ENCODE peak calls at places on chromosomes 5 and 9, in nine cellular contexts. One of them, this sample, is unnamed.

GRCh38 chr9:127838375-127839078 is 15.9 kb downstream of the ENG start:
- DNase-seq in AML-193: no peak
- DNase-seq in stimulated activated CD4-positive, alpha-beta T cell treated with anti-CD3 and anti-CD28 coated beads, Interleukin-4, amount 100 ng/mL, for 48 hours: no peak
- DNase-seq in Calu3: peak
- DNase-seq in HuH-7.5: no peak
- DNase-seq in GM12878: no peak
- DNase-seq in CD4-positive, alpha-beta T cell: no peak
- DNase-seq in activated T-helper 1 cell treated with anti-CD3 and anti-CD28 coated beads, Interleukin-2, amount 50 U/mL, for 16 hours: no peak
- DNase-seq in GM23338: no peak
- DNase-seq in this sample: peak

GRCh38 chr9:80410106-80410505 is 838.3 kb downstream of the TLE4 start:
- DNase-seq in AML-193: no peak
- DNase-seq in stimulated activated CD4-positive, alpha-beta T cell treated with anti-CD3 and anti-CD28 coated beads, Interleukin-4, amount 100 ng/mL, for 48 hours: no peak
- DNase-seq in Calu3: no peak
- DNase-seq in HuH-7.5: no peak
- DNase-seq in GM12878: no peak
- DNase-seq in CD4-positive, alpha-beta T cell: no peak
- DNase-seq in activated T-helper 1 cell treated with anti-CD3 and anti-CD28 coated beads, Interleukin-2, amount 50 U/mL, for 16 hours: no peak
- DNase-seq in GM23338: peak
- DNase-seq in this sample: peak

GRCh38 chr5:2172471-2172870 is 289.7 kb upstream of the IRX4 start:
- DNase-seq in AML-193: no peak
- DNase-seq in stimulated activated CD4-positive, alpha-beta T cell treated with anti-CD3 and anti-CD28 coated beads, Interleukin-4, amount 100 ng/mL, for 48 hours: no peak
- DNase-seq in Calu3: no peak
- DNase-seq in HuH-7.5: no peak
- DNase-seq in GM12878: no peak
- DNase-seq in CD4-positive, alpha-beta T cell: no peak
- DNase-seq in activated T-helper 1 cell treated with anti-CD3 and anti-CD28 coated beads, Interleukin-2, amount 50 U/mL, for 16 hours: no peak
- DNase-seq in GM23338: no peak
- DNase-seq in this sample: no peak

GRCh38 chr5:160398806-160399205 is 1.0 kb downstream of the FAM200C start:
- DNase-seq in AML-193: no peak
- DNase-seq in stimulated activated CD4-positive, alpha-beta T cell treated with anti-CD3 and anti-CD28 coated beads, Interleukin-4, amount 100 ng/mL, for 48 hours: no peak
- DNase-seq in Calu3: no peak
- DNase-seq in HuH-7.5: no peak
- DNase-seq in GM12878: no peak
- DNase-seq in CD4-positive, alpha-beta T cell: no peak
- DNase-seq in activated T-helper 1 cell treated with anti-CD3 and anti-CD28 coated beads, Interleukin-2, amount 50 U/mL, for 16 hours: no peak
- DNase-seq in GM23338: no peak
- DNase-seq in this sample: peak

GRCh38 chr9:97415146-97415545 is 3.2 kb downstream of the TDRD7 start:
- DNase-seq in AML-193: peak
- DNase-seq in stimulated activated CD4-positive, alpha-beta T cell treated with anti-CD3 and anti-CD28 coated beads, Interleukin-4, amount 100 ng/mL, for 48 hours: no peak
- DNase-seq in Calu3: no peak
- DNase-seq in HuH-7.5: no peak
- DNase-seq in GM12878: no peak
- DNase-seq in CD4-positive, alpha-beta T cell: no peak
- DNase-seq in activated T-helper 1 cell treated with anti-CD3 and anti-CD28 coated beads, Interleukin-2, amount 50 U/mL, for 16 hours: no peak
- DNase-seq in GM23338: no peak
- DNase-seq in this sample: no peak

GRCh38 chr5:97496037-97496436 is 313.0 kb upstream of the RIOK2 start:
- DNase-seq in AML-193: no peak
- DNase-seq in stimulated activated CD4-positive, alpha-beta T cell treated with anti-CD3 and anti-CD28 coated beads, Interleukin-4, amount 100 ng/mL, for 48 hours: no peak
- DNase-seq in Calu3: no peak
- DNase-seq in HuH-7.5: no peak
- DNase-seq in GM12878: no peak
- DNase-seq in CD4-positive, alpha-beta T cell: no peak
- DNase-seq in activated T-helper 1 cell treated with anti-CD3 and anti-CD28 coated beads, Interleukin-2, amount 50 U/mL, for 16 hours: no peak
- DNase-seq in GM23338: no peak
- DNase-seq in this sample: no peak

GRCh38 chr5:102654559-102655354 is 100.3 kb upstream of the PAM start:
- DNase-seq in AML-193: no peak
- DNase-seq in stimulated activated CD4-positive, alpha-beta T cell treated with anti-CD3 and anti-CD28 coated beads, Interleukin-4, amount 100 ng/mL, for 48 hours: no peak
- DNase-seq in Calu3: no peak
- DNase-seq in HuH-7.5: no peak
- DNase-seq in GM12878: no peak
- DNase-seq in CD4-positive, alpha-beta T cell: no peak
- DNase-seq in activated T-helper 1 cell treated with anti-CD3 and anti-CD28 coated beads, Interleukin-2, amount 50 U/mL, for 16 hours: no peak
- DNase-seq in GM23338: no peak
- DNase-seq in this sample: no peak

GRCh38 chr9:134661299-134661698 is 19.7 kb downstream of the COL5A1 start:
- DNase-seq in AML-193: no peak
- DNase-seq in stimulated activated CD4-positive, alpha-beta T cell treated with anti-CD3 and anti-CD28 coated beads, Interleukin-4, amount 100 ng/mL, for 48 hours: no peak
- DNase-seq in Calu3: no peak
- DNase-seq in HuH-7.5: no peak
- DNase-seq in GM12878: no peak
- DNase-seq in CD4-positive, alpha-beta T cell: no peak
- DNase-seq in activated T-helper 1 cell treated with anti-CD3 and anti-CD28 coated beads, Interleukin-2, amount 50 U/mL, for 16 hours: no peak
- DNase-seq in GM23338: no peak
- DNase-seq in this sample: no peak

GRCh38 chr9:4541281-4541680 is 51.0 kb downstream of the SLC1A1 start:
- DNase-seq in AML-193: no peak
- DNase-seq in stimulated activated CD4-positive, alpha-beta T cell treated with anti-CD3 and anti-CD28 coated beads, Interleukin-4, amount 100 ng/mL, for 48 hours: no peak
- DNase-seq in Calu3: no peak
- DNase-seq in HuH-7.5: no peak
- DNase-seq in GM12878: no peak
- DNase-seq in CD4-positive, alpha-beta T cell: no peak
- DNase-seq in activated T-helper 1 cell treated with anti-CD3 and anti-CD28 coated beads, Interleukin-2, amount 50 U/mL, for 16 hours: no peak
- DNase-seq in GM23338: no peak
- DNase-seq in this sample: no peak

GRCh38 chr5:37847978-37848425 is 8.2 kb upstream of the GDNF start:
- DNase-seq in AML-193: no peak
- DNase-seq in stimulated activated CD4-positive, alpha-beta T cell treated with anti-CD3 and anti-CD28 coated beads, Interleukin-4, amount 100 ng/mL, for 48 hours: no peak
- DNase-seq in Calu3: no peak
- DNase-seq in HuH-7.5: no peak
- DNase-seq in GM12878: peak
- DNase-seq in CD4-positive, alpha-beta T cell: no peak
- DNase-seq in activated T-helper 1 cell treated with anti-CD3 and anti-CD28 coated beads, Interleukin-2, amount 50 U/mL, for 16 hours: no peak
- DNase-seq in GM23338: no peak
- DNase-seq in this sample: no peak

GRCh38 chr5:179166886-179167841 is 107.0 kb downstream of the ZNF354C start:
- DNase-seq in AML-193: no peak
- DNase-seq in stimulated activated CD4-positive, alpha-beta T cell treated with anti-CD3 and anti-CD28 coated beads, Interleukin-4, amount 100 ng/mL, for 48 hours: peak
- DNase-seq in Calu3: peak
- DNase-seq in HuH-7.5: peak
- DNase-seq in GM12878: no peak
- DNase-seq in CD4-positive, alpha-beta T cell: peak
- DNase-seq in activated T-helper 1 cell treated with anti-CD3 and anti-CD28 coated beads, Interleukin-2, amount 50 U/mL, for 16 hours: peak
- DNase-seq in GM23338: peak
- DNase-seq in this sample: peak

GRCh38 chr9:8652282-8652681 is 852.7 kb upstream of the DMAC1 start:
- DNase-seq in AML-193: no peak
- DNase-seq in stimulated activated CD4-positive, alpha-beta T cell treated with anti-CD3 and anti-CD28 coated beads, Interleukin-4, amount 100 ng/mL, for 48 hours: no peak
- DNase-seq in Calu3: no peak
- DNase-seq in HuH-7.5: no peak
- DNase-seq in GM12878: no peak
- DNase-seq in CD4-positive, alpha-beta T cell: no peak
- DNase-seq in activated T-helper 1 cell treated with anti-CD3 and anti-CD28 coated beads, Interleukin-2, amount 50 U/mL, for 16 hours: no peak
- DNase-seq in GM23338: no peak
- DNase-seq in this sample: no peak

GRCh38 chr5:6556802-6557102 is 76.1 kb downstream of the NSUN2 start:
- DNase-seq in AML-193: no peak
- DNase-seq in stimulated activated CD4-positive, alpha-beta T cell treated with anti-CD3 and anti-CD28 coated beads, Interleukin-4, amount 100 ng/mL, for 48 hours: no peak
- DNase-seq in Calu3: no peak
- DNase-seq in HuH-7.5: no peak
- DNase-seq in GM12878: no peak
- DNase-seq in CD4-positive, alpha-beta T cell: no peak
- DNase-seq in activated T-helper 1 cell treated with anti-CD3 and anti-CD28 coated beads, Interleukin-2, amount 50 U/mL, for 16 hours: no peak
- DNase-seq in GM23338: no peak
- DNase-seq in this sample: no peak

GRCh38 chr5:37136694-37137093 is 112.5 kb downstream of the CPLANE1 start:
- DNase-seq in AML-193: no peak
- DNase-seq in stimulated activated CD4-positive, alpha-beta T cell treated with anti-CD3 and anti-CD28 coated beads, Interleukin-4, amount 100 ng/mL, for 48 hours: no peak
- DNase-seq in Calu3: no peak
- DNase-seq in HuH-7.5: no peak
- DNase-seq in GM12878: no peak
- DNase-seq in CD4-positive, alpha-beta T cell: no peak
- DNase-seq in activated T-helper 1 cell treated with anti-CD3 and anti-CD28 coated beads, Interleukin-2, amount 50 U/mL, for 16 hours: no peak
- DNase-seq in GM23338: no peak
- DNase-seq in this sample: no peak

GRCh38 chr9:94672811-94673487 is 33.6 kb upstream of the FBP1 start:
- DNase-seq in AML-193: no peak
- DNase-seq in stimulated activated CD4-positive, alpha-beta T cell treated with anti-CD3 and anti-CD28 coated beads, Interleukin-4, amount 100 ng/mL, for 48 hours: no peak
- DNase-seq in Calu3: no peak
- DNase-seq in HuH-7.5: no peak
- DNase-seq in GM12878: no peak
- DNase-seq in CD4-positive, alpha-beta T cell: no peak
- DNase-seq in activated T-helper 1 cell treated with anti-CD3 and anti-CD28 coated beads, Interleukin-2, amount 50 U/mL, for 16 hours: no peak
- DNase-seq in GM23338: no peak
- DNase-seq in this sample: peak

GRCh38 chr5:133708451-133708850 is 96.1 kb upstream of the FSTL4 start:
- DNase-seq in AML-193: no peak
- DNase-seq in stimulated activated CD4-positive, alpha-beta T cell treated with anti-CD3 and anti-CD28 coated beads, Interleukin-4, amount 100 ng/mL, for 48 hours: no peak
- DNase-seq in Calu3: no peak
- DNase-seq in HuH-7.5: no peak
- DNase-seq in GM12878: no peak
- DNase-seq in CD4-positive, alpha-beta T cell: no peak
- DNase-seq in activated T-helper 1 cell treated with anti-CD3 and anti-CD28 coated beads, Interleukin-2, amount 50 U/mL, for 16 hours: no peak
- DNase-seq in GM23338: no peak
- DNase-seq in this sample: no peak

GRCh38 chr9:14793389-14793788 is 70.9 kb upstream of the CER1 start:
- DNase-seq in AML-193: no peak
- DNase-seq in stimulated activated CD4-positive, alpha-beta T cell treated with anti-CD3 and anti-CD28 coated beads, Interleukin-4, amount 100 ng/mL, for 48 hours: no peak
- DNase-seq in Calu3: no peak
- DNase-seq in HuH-7.5: no peak
- DNase-seq in GM12878: no peak
- DNase-seq in CD4-positive, alpha-beta T cell: no peak
- DNase-seq in activated T-helper 1 cell treated with anti-CD3 and anti-CD28 coated beads, Interleukin-2, amount 50 U/mL, for 16 hours: no peak
- DNase-seq in GM23338: no peak
- DNase-seq in this sample: no peak

GRCh38 chr9:16131269-16131668 is 578.4 kb downstream of the CCDC171 start:
- DNase-seq in AML-193: no peak
- DNase-seq in stimulated activated CD4-positive, alpha-beta T cell treated with anti-CD3 and anti-CD28 coated beads, Interleukin-4, amount 100 ng/mL, for 48 hours: no peak
- DNase-seq in Calu3: no peak
- DNase-seq in HuH-7.5: no peak
- DNase-seq in GM12878: no peak
- DNase-seq in CD4-positive, alpha-beta T cell: no peak
- DNase-seq in activated T-helper 1 cell treated with anti-CD3 and anti-CD28 coated beads, Interleukin-2, amount 50 U/mL, for 16 hours: no peak
- DNase-seq in GM23338: peak
- DNase-seq in this sample: peak

GRCh38 chr5:21219255-21219654 is 1231.3 kb upstream of the CDH18 start:
- DNase-seq in AML-193: no peak
- DNase-seq in stimulated activated CD4-positive, alpha-beta T cell treated with anti-CD3 and anti-CD28 coated beads, Interleukin-4, amount 100 ng/mL, for 48 hours: no peak
- DNase-seq in Calu3: no peak
- DNase-seq in HuH-7.5: no peak
- DNase-seq in GM12878: no peak
- DNase-seq in CD4-positive, alpha-beta T cell: no peak
- DNase-seq in activated T-helper 1 cell treated with anti-CD3 and anti-CD28 coated beads, Interleukin-2, amount 50 U/mL, for 16 hours: no peak
- DNase-seq in GM23338: no peak
- DNase-seq in this sample: no peak

GRCh38 chr5:129807162-129807814 is 59.4 kb downstream of the MINAR2 start:
- DNase-seq in AML-193: no peak
- DNase-seq in stimulated activated CD4-positive, alpha-beta T cell treated with anti-CD3 and anti-CD28 coated beads, Interleukin-4, amount 100 ng/mL, for 48 hours: no peak
- DNase-seq in Calu3: no peak
- DNase-seq in HuH-7.5: no peak
- DNase-seq in GM12878: no peak
- DNase-seq in CD4-positive, alpha-beta T cell: no peak
- DNase-seq in activated T-helper 1 cell treated with anti-CD3 and anti-CD28 coated beads, Interleukin-2, amount 50 U/mL, for 16 hours: no peak
- DNase-seq in GM23338: no peak
- DNase-seq in this sample: no peak